ENCODE peak calls at places on chromosomes 6 and 20, in four cellular contexts. One of them, this sample, is unnamed.

GRCh38 chr6:41655706-41656668 is 17.7 kb downstream of the MDFI start:
- DNase-seq in H1: peak; percentile 49
- DNase-seq in mesendoderm: peak; percentile 55
- DNase-seq in H9: no peak
- DNase-seq in this sample: peak; percentile 64

GRCh38 chr6:154672086-154672485 is 61.1 kb upstream of the SCAF8 start:
- DNase-seq in H1: no peak
- DNase-seq in mesendoderm: no peak
- DNase-seq in H9: no peak
- DNase-seq in this sample: no peak

GRCh38 chr20:56581701-56582100 is 47.4 kb upstream of the TFAP2C start:
- DNase-seq in H1: no peak
- DNase-seq in mesendoderm: no peak
- DNase-seq in H9: no peak
- DNase-seq in this sample: no peak

GRCh38 chr6:146336200-146336599 is 207.4 kb upstream of the RAB32 start:
- DNase-seq in H1: no peak
- DNase-seq in mesendoderm: peak; percentile 33
- DNase-seq in H9: no peak
- DNase-seq in this sample: no peak

GRCh38 chr6:3782876-3783832 is 31.6 kb upstream of the PXDC1 start:
- DNase-seq in H1: no peak
- DNase-seq in mesendoderm: no peak
- DNase-seq in H9: no peak
- DNase-seq in this sample: peak; percentile 65

GRCh38 chr6:35552285-35552917 is 39.7 kb upstream of the TULP1 start:
- DNase-seq in H1: peak; percentile 84
- DNase-seq in mesendoderm: peak; percentile 79
- DNase-seq in H9: peak; percentile 75
- DNase-seq in this sample: peak; percentile 35

GRCh38 chr20:13995086-13995665 is at the start of gene MACROD2:
- DNase-seq in H1: peak; percentile 100
- DNase-seq in mesendoderm: peak; percentile 97
- DNase-seq in H9: peak; percentile 99
- DNase-seq in this sample: peak; percentile 16

GRCh38 chr20:57398231-57398821 is 7.1 kb downstream of the RBM38 start:
- DNase-seq in H1: no peak
- DNase-seq in mesendoderm: no peak
- DNase-seq in H9: no peak
- DNase-seq in this sample: no peak

GRCh38 chr6:44316481-44316880 is 3.3 kb upstream of the AARS2 start:
- DNase-seq in H1: no peak
- DNase-seq in mesendoderm: no peak
- DNase-seq in H9: no peak
- DNase-seq in this sample: no peak

GRCh38 chr20:52785678-52786077 is 186.5 kb upstream of the TSHZ2 start:
- DNase-seq in H1: no peak
- DNase-seq in mesendoderm: no peak
- DNase-seq in H9: no peak
- DNase-seq in this sample: no peak

GRCh38 chr6:40695114-40695513 is 108.0 kb upstream of the LRFN2 start:
- DNase-seq in H1: no peak
- DNase-seq in mesendoderm: peak; percentile 64
- DNase-seq in H9: peak; percentile 52
- DNase-seq in this sample: peak; percentile 1

GRCh38 chr20:4087923-4088322 is 72.6 kb upstream of the RNF24 start:
- DNase-seq in H1: no peak
- DNase-seq in mesendoderm: no peak
- DNase-seq in H9: no peak
- DNase-seq in this sample: peak; percentile 57

GRCh38 chr20:4092136-4092479 is 76.8 kb upstream of the RNF24 start:
- DNase-seq in H1: peak; percentile 39
- DNase-seq in mesendoderm: no peak
- DNase-seq in H9: no peak
- DNase-seq in this sample: no peak

GRCh38 chr20:4088766-4089165 is 73.4 kb upstream of the RNF24 start:
- DNase-seq in H1: no peak
- DNase-seq in mesendoderm: no peak
- DNase-seq in H9: no peak
- DNase-seq in this sample: no peak

GRCh38 chr20:4090756-4091331 is 75.5 kb upstream of the RNF24 start:
- DNase-seq in H1: peak; percentile 39
- DNase-seq in mesendoderm: peak; percentile 62
- DNase-seq in H9: no peak
- DNase-seq in this sample: peak; percentile 95

GRCh38 chr20:4091332-4092135 is 76.2 kb upstream of the RNF24 start:
- DNase-seq in H1: peak; percentile 91
- DNase-seq in mesendoderm: peak; percentile 84
- DNase-seq in H9: peak; percentile 83
- DNase-seq in this sample: peak; percentile 96
- H3K27ac ChIP-seq in H1: no peak overlapping the region
- H3K27ac ChIP-seq in mesendoderm: no peak overlapping the region
- H3K27ac ChIP-seq in H9: no peak overlapping the region
- H3K27ac ChIP-seq in this sample: peak overlapping the region; percentile 79

DNA sequence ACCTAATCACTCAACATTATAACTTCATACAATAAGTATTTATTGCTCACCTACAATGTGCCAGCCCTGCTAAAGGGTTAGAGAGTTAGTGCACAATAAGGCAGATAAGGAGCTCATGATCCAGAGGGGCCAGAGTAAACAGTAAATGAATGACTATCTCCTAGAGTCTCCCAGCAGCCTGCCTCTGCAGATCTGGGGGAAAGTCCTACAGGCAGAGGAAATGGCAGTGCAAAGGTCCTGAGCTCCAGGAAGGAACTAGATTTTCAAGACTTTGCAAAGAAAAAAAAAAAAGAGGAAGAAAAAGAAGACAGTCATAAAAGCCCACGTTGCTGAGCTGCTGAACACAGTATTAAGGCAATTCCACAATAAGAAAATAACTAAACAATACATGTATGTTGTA is 160.1 kb downstream of the SIM1 start:
- DNase-seq in H1: no peak
- DNase-seq in mesendoderm: no peak
- DNase-seq in H9: no peak
- DNase-seq in this sample: no peak
- H3K56ac ChIP-seq in H1: no peak overlapping the region
- H3K56ac ChIP-seq in mesendoderm: no peak overlapping the region
- H3K56ac ChIP-seq in H9: no peak overlapping the region
- H3K56ac ChIP-seq in this sample: no peak overlapping the region

GRCh38 chr6:36758516-36759176 is 61.0 kb downstream of the RAB44 start:
- DNase-seq in H1: no peak
- DNase-seq in mesendoderm: no peak
- DNase-seq in H9: peak; percentile 54
- DNase-seq in this sample: no peak
- H3K27ac ChIP-seq in H1: no peak overlapping the region
- H3K27ac ChIP-seq in mesendoderm: no peak overlapping the region
- H3K27ac ChIP-seq in H9: no peak overlapping the region
- H3K27ac ChIP-seq in this sample: no peak overlapping the region

DNA sequence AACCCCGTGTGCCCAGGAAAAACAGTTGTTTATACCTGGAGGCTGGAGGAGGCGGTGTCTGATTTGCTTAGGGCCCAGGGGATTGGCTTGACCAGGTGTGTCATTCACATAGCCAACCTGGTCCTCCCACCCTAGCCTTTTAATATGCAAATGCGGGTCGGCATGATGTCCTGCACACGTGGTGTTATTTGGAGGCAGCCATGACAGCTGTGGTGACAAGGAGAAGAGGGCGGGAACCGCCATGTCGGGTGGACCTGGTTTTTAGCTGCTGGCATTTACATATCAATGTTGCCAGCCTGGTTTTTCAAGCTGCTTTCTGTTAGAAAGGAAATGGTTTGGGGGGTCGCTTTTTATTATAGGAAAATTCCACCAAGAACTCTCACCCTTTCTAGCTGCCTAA is 291.4 kb upstream of the QKI start:
- DNase-seq in H1: no peak
- DNase-seq in mesendoderm: peak; percentile 64
- DNase-seq in H9: peak; percentile 93
- DNase-seq in this sample: no peak
- H3K56ac ChIP-seq in H1: no peak overlapping the region
- H3K56ac ChIP-seq in mesendoderm: no peak overlapping the region
- H3K56ac ChIP-seq in H9: no peak overlapping the region
- H3K56ac ChIP-seq in this sample: no peak overlapping the region

GRCh38 chr6:113352831-113353230 is 504.3 kb upstream of the MARCKS start:
- DNase-seq in H1: no peak
- DNase-seq in mesendoderm: no peak
- DNase-seq in H9: no peak
- DNase-seq in this sample: no peak
- H3K27ac ChIP-seq in H1: no peak overlapping the region
- H3K27ac ChIP-seq in mesendoderm: no peak overlapping the region
- H3K27ac ChIP-seq in H9: no peak overlapping the region
- H3K27ac ChIP-seq in this sample: peak overlapping the region; percentile 99

DNA sequence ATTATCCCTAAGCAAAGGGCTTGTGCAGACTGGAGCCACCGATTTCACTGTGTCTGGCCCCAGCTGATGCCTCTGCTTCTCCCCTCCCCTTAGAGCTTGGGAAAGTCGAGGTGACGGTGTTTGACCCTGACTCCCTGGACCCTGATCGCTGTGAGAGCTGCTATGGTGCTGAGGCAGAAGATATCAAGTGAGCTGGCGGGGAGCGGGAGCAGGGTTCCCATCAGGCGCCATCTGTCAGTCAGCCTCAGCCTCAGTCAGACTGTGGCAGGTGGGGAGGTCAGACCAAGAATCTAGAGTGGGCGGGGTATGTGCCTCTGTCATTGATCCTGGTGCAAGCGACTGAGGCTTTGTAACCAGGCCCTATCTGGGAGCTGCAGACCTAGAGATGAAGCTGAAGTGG is 5.4 kb downstream of the ERGIC3 start:
- DNase-seq in H1: no peak
- DNase-seq in mesendoderm: no peak
- DNase-seq in H9: no peak
- DNase-seq in this sample: no peak
- H3K56ac ChIP-seq in H1: no peak overlapping the region
- H3K56ac ChIP-seq in mesendoderm: no peak overlapping the region
- H3K56ac ChIP-seq in H9: no peak overlapping the region
- H3K56ac ChIP-seq in this sample: no peak overlapping the region

This sample was measured in IMR-90.